ENCODE peak calls at places on chromosomes 4 and X, in five cellular contexts. F, O, H, I and S are unnamed samples.

GRCh38 chrX:29231800-29232199 is 644.6 kb downstream of the IL1RAPL1 start:
- DNase-seq in F (peak), O (no peak), H (no peak), I (no peak), S (no peak)

GRCh38 chr4:7852568-7853185 is 87.0 kb downstream of the AFAP1 start:
- DNase-seq in F (no peak), O (no peak), H (no peak), I (no peak), S (no peak)

GRCh38 chr4:96936886-96937285 is 1097.0 kb downstream of the PDHA2 start:
- DNase-seq in F (no peak), O (no peak), H (no peak), I (no peak), S (no peak)

GRCh38 chr4:6507345-6507744 is 34.9 kb upstream of the PPP2R2C start:
- DNase-seq in F (no peak), O (no peak), H (no peak), I (no peak), S (no peak)

GRCh38 chr4:29708473-29708872 is 1011.7 kb upstream of the PCDH7 start:
- DNase-seq in F (peak), O (peak), H (no peak), I (peak), S (no peak)

GRCh38 chr4:186727977-186728519 is 4.4 kb upstream of the FAT1 start:
- DNase-seq in F (peak), O (no peak), H (no peak), I (peak), S (no peak)

GRCh38 chr4:121122661-121123060 is 41.5 kb downstream of the TNIP3 start:
- DNase-seq in F (no peak), O (no peak), H (no peak), I (peak), S (no peak)

GRCh38 chr4:5462254-5462835 is 246.0 kb downstream of the EVC2 start:
- DNase-seq in F (no peak), O (no peak), H (no peak), I (no peak), S (no peak)

GRCh38 chrX:118702741-118703140 is 24.7 kb upstream of the IL13RA1 start:
- DNase-seq in F (peak), O (no peak), H (no peak), I (peak), S (no peak)

GRCh38 chrX:54325077-54325476 is 32.8 kb downstream of the WNK3 start:
- DNase-seq in F (no peak), O (no peak), H (no peak), I (no peak), S (no peak)

GRCh38 chr4:48180234-48180633 is 46.2 kb upstream of the TXK start:
- DNase-seq in F (peak), O (no peak), H (no peak), I (peak), S (no peak)

GRCh38 chrX:115940888-115941332 is 229.6 kb upstream of the AGTR2 start:
- DNase-seq in F (peak), O (no peak), H (peak), I (peak), S (peak)

GRCh38 chr4:102625232-102625930 is 124.2 kb downstream of the NFKB1 start:
- DNase-seq in F (peak), O (no peak), H (no peak), I (peak), S (no peak)